ENCODE peak calls at places on chromosomes 3 and 15, in eight cellular contexts. O is NCI-H1092 treated with DMSO at 0.1 percent for 48 hours, W is HL-60, J is spleen, S is NCI-H2171, L is GM04504, N is T-helper 1 cell, D is left cardiac atrium. M is an unnamed sample.

GRCh38 chr3:48084929-48085328 is 68.7 kb upstream of the MAP4 start:
- DNase-seq in W (no peak), J (no peak), O (no peak), L (no peak), S (no peak), N (no peak), D (no peak), M (no peak)

GRCh38 chr3:111944377-111944776 is 34.4 kb upstream of the ABHD10 start:
- DNase-seq in N (no peak), S (no peak), J (no peak), W (no peak), O (no peak), L (no peak), D (no peak), M (no peak)

GRCh38 chr3:185215873-185216586 is 37.8 kb downstream of the EHHADH start:
- DNase-seq in L (no peak), D (no peak), N (no peak), O (peak; percentile 9), S (peak; percentile 10), J (no peak), W (no peak), M (no peak)

GRCh38 chr15:26160343-26160742 is 297.2 kb upstream of the ATP10A start:
- DNase-seq in O (no peak), N (no peak), L (no peak), S (no peak), W (no peak), J (no peak), D (no peak), M (no peak)

GRCh38 chr3:46098319-46098761 is 71.1 kb upstream of the XCR1 start:
- DNase-seq in O (no peak), D (peak; percentile 59), L (no peak), J (peak; percentile 83), S (no peak), W (peak; percentile 96), N (no peak), M (no peak)

GRCh38 chr3:150035910-150036661 is 65.4 kb upstream of the PFN2 start:
- DNase-seq in N (no peak), O (no peak), J (no peak), S (no peak), L (no peak), D (no peak), W (no peak), M (no peak)

GRCh38 chr3:127803619-127804018 is 18.7 kb downstream of the MGLL start:
- DNase-seq in W (no peak), N (no peak), L (peak; percentile 81), O (no peak), J (no peak), D (no peak), S (no peak), M (no peak)

GRCh38 chr15:66760358-66760967 is 58.4 kb downstream of the SMAD6 start:
- DNase-seq in N (no peak), L (no peak), O (no peak), W (no peak), D (no peak), J (peak; percentile 69), S (no peak), M (no peak)

GRCh38 chr15:100972975-100973350 is 53.8 kb downstream of the LRRK1 start:
- DNase-seq in J (no peak), S (no peak), N (no peak), L (no peak), W (no peak), D (no peak), O (no peak), M (no peak)